ENCODE peak calls at places on chromosomes 16 and 17, in seven cellular contexts. One of them, this sample, is unnamed.
A peak's percentile ranks its signal among the peaks of the same experiment; 100 is the strongest.

GRCh38 chr17:310111-311010 is 42.2 kb downstream of the RPH3AL start:
- DNase-seq in choroid plexus epithelial cell: no peak
- DNase-seq in CD4-positive, alpha-beta memory T cell: no peak
- DNase-seq in activated T-helper 9 cell treated with anti-CD3 and anti-CD28 coated beads, Interleukin-2, amount 50 U/mL, for 16 hours: no peak
- DNase-seq in GM19239: no peak
- DNase-seq in HTR-8/SVneo: no peak
- DNase-seq in AG10803: no peak
- DNase-seq in this sample: no peak

GRCh38 chr16:31382485-31383161 is 10.5 kb upstream of the ITGAD start:
- DNase-seq in CD4-positive, alpha-beta memory T cell: peak; percentile 40
- DNase-seq in activated T-helper 9 cell treated with anti-CD3 and anti-CD28 coated beads, Interleukin-2, amount 50 U/mL, for 16 hours: peak; percentile 25
- DNase-seq in choroid plexus epithelial cell: peak; percentile 77
- DNase-seq in HTR-8/SVneo: peak; percentile 82
- DNase-seq in AG10803: peak; percentile 49
- DNase-seq in GM19239: peak; percentile 54
- DNase-seq in this sample: peak; percentile 55

GRCh38 chr17:28612936-28613872 is 781 bp downstream of the RSKR start:
- DNase-seq in HTR-8/SVneo: peak; percentile 53
- DNase-seq in choroid plexus epithelial cell: peak; percentile 70
- DNase-seq in AG10803: peak; percentile 24
- DNase-seq in CD4-positive, alpha-beta memory T cell: peak; percentile 19
- DNase-seq in activated T-helper 9 cell treated with anti-CD3 and anti-CD28 coated beads, Interleukin-2, amount 50 U/mL, for 16 hours: peak; percentile 3
- DNase-seq in GM19239: peak; percentile 28
- DNase-seq in this sample: no peak

GRCh38 chr16:84788968-84789371 is 30.8 kb upstream of the CRISPLD2 start:
- DNase-seq in CD4-positive, alpha-beta memory T cell: no peak
- DNase-seq in activated T-helper 9 cell treated with anti-CD3 and anti-CD28 coated beads, Interleukin-2, amount 50 U/mL, for 16 hours: no peak
- DNase-seq in GM19239: no peak
- DNase-seq in HTR-8/SVneo: no peak
- DNase-seq in AG10803: peak; percentile 94
- DNase-seq in choroid plexus epithelial cell: no peak
- DNase-seq in this sample: no peak

GRCh38 chr17:50944054-50944901 is 78.1 kb upstream of the TOB1 start:
- DNase-seq in GM19239: peak; percentile 46
- DNase-seq in choroid plexus epithelial cell: peak; percentile 60
- DNase-seq in CD4-positive, alpha-beta memory T cell: peak; percentile 77
- DNase-seq in AG10803: peak; percentile 53
- DNase-seq in activated T-helper 9 cell treated with anti-CD3 and anti-CD28 coated beads, Interleukin-2, amount 50 U/mL, for 16 hours: peak; percentile 63
- DNase-seq in HTR-8/SVneo: peak; percentile 78
- DNase-seq in this sample: no peak

GRCh38 chr16:89257281-89257731 is 39.8 kb downstream of the ZNF778 start:
- DNase-seq in HTR-8/SVneo: no peak
- DNase-seq in CD4-positive, alpha-beta memory T cell: no peak
- DNase-seq in GM19239: no peak
- DNase-seq in AG10803: no peak
- DNase-seq in activated T-helper 9 cell treated with anti-CD3 and anti-CD28 coated beads, Interleukin-2, amount 50 U/mL, for 16 hours: no peak
- DNase-seq in choroid plexus epithelial cell: peak; percentile 21
- DNase-seq in this sample: no peak

GRCh38 chr17:68089881-68090280 is 54.3 kb downstream of the KPNA2 start:
- DNase-seq in GM19239: no peak
- DNase-seq in CD4-positive, alpha-beta memory T cell: no peak
- DNase-seq in choroid plexus epithelial cell: no peak
- DNase-seq in AG10803: no peak
- DNase-seq in HTR-8/SVneo: no peak
- DNase-seq in activated T-helper 9 cell treated with anti-CD3 and anti-CD28 coated beads, Interleukin-2, amount 50 U/mL, for 16 hours: no peak
- DNase-seq in this sample: no peak

GRCh38 chr17:57262557-57262956 is 6.2 kb downstream of the MSI2 start:
- DNase-seq in HTR-8/SVneo: no peak
- DNase-seq in activated T-helper 9 cell treated with anti-CD3 and anti-CD28 coated beads, Interleukin-2, amount 50 U/mL, for 16 hours: no peak
- DNase-seq in CD4-positive, alpha-beta memory T cell: no peak
- DNase-seq in GM19239: no peak
- DNase-seq in AG10803: no peak
- DNase-seq in choroid plexus epithelial cell: no peak
- DNase-seq in this sample: no peak

GRCh38 chr16:51337662-51338061 is 186.6 kb upstream of the SALL1 start:
- DNase-seq in HTR-8/SVneo: no peak
- DNase-seq in choroid plexus epithelial cell: no peak
- DNase-seq in CD4-positive, alpha-beta memory T cell: no peak
- DNase-seq in AG10803: no peak
- DNase-seq in activated T-helper 9 cell treated with anti-CD3 and anti-CD28 coated beads, Interleukin-2, amount 50 U/mL, for 16 hours: no peak
- DNase-seq in GM19239: no peak
- DNase-seq in this sample: no peak

GRCh38 chr17:80455784-80456183 is 20.6 kb downstream of the NPTX1 start:
- DNase-seq in choroid plexus epithelial cell: no peak
- DNase-seq in CD4-positive, alpha-beta memory T cell: no peak
- DNase-seq in GM19239: no peak
- DNase-seq in AG10803: no peak
- DNase-seq in HTR-8/SVneo: no peak
- DNase-seq in activated T-helper 9 cell treated with anti-CD3 and anti-CD28 coated beads, Interleukin-2, amount 50 U/mL, for 16 hours: no peak
- DNase-seq in this sample: no peak

GRCh38 chr16:62907562-62907961 is 871.3 kb upstream of the CDH8 start:
- DNase-seq in AG10803: no peak
- DNase-seq in GM19239: no peak
- DNase-seq in HTR-8/SVneo: no peak
- DNase-seq in activated T-helper 9 cell treated with anti-CD3 and anti-CD28 coated beads, Interleukin-2, amount 50 U/mL, for 16 hours: no peak
- DNase-seq in choroid plexus epithelial cell: no peak
- DNase-seq in CD4-positive, alpha-beta memory T cell: no peak
- DNase-seq in this sample: no peak

GRCh38 chr17:18314059-18314730 is 599 bp downstream of the TOP3A start:
- DNase-seq in GM19239: no peak
- DNase-seq in CD4-positive, alpha-beta memory T cell: no peak
- DNase-seq in HTR-8/SVneo: peak; percentile 45
- DNase-seq in activated T-helper 9 cell treated with anti-CD3 and anti-CD28 coated beads, Interleukin-2, amount 50 U/mL, for 16 hours: no peak
- DNase-seq in choroid plexus epithelial cell: peak; percentile 36
- DNase-seq in AG10803: no peak
- DNase-seq in this sample: no peak

GRCh38 chr16:12337776-12338655 is 361.5 kb downstream of the SNX29 start:
- DNase-seq in activated T-helper 9 cell treated with anti-CD3 and anti-CD28 coated beads, Interleukin-2, amount 50 U/mL, for 16 hours: no peak
- DNase-seq in HTR-8/SVneo: no peak
- DNase-seq in AG10803: no peak
- DNase-seq in choroid plexus epithelial cell: no peak
- DNase-seq in CD4-positive, alpha-beta memory T cell: no peak
- DNase-seq in GM19239: no peak
- DNase-seq in this sample: no peak

GRCh38 chr16:9775994-9776393 is 406.2 kb downstream of the GRIN2A start:
- DNase-seq in CD4-positive, alpha-beta memory T cell: no peak
- DNase-seq in activated T-helper 9 cell treated with anti-CD3 and anti-CD28 coated beads, Interleukin-2, amount 50 U/mL, for 16 hours: no peak
- DNase-seq in GM19239: no peak
- DNase-seq in HTR-8/SVneo: no peak
- DNase-seq in choroid plexus epithelial cell: no peak
- DNase-seq in AG10803: no peak
- DNase-seq in this sample: no peak

GRCh38 chr16:4500283-4500682 is 24.1 kb downstream of the HMOX2 start:
- DNase-seq in activated T-helper 9 cell treated with anti-CD3 and anti-CD28 coated beads, Interleukin-2, amount 50 U/mL, for 16 hours: no peak
- DNase-seq in choroid plexus epithelial cell: peak; percentile 85
- DNase-seq in HTR-8/SVneo: peak; percentile 87
- DNase-seq in AG10803: peak; percentile 81
- DNase-seq in GM19239: no peak
- DNase-seq in CD4-positive, alpha-beta memory T cell: no peak
- DNase-seq in this sample: no peak

GRCh38 chr16:61148930-61149329 is 887.3 kb downstream of the CDH8 start:
- DNase-seq in GM19239: no peak
- DNase-seq in CD4-positive, alpha-beta memory T cell: no peak
- DNase-seq in choroid plexus epithelial cell: no peak
- DNase-seq in activated T-helper 9 cell treated with anti-CD3 and anti-CD28 coated beads, Interleukin-2, amount 50 U/mL, for 16 hours: no peak
- DNase-seq in AG10803: no peak
- DNase-seq in HTR-8/SVneo: no peak
- DNase-seq in this sample: no peak

GRCh38 chr16:67164599-67165061 is at the start of gene HSF4:
- DNase-seq in GM19239: no peak
- DNase-seq in choroid plexus epithelial cell: no peak
- DNase-seq in activated T-helper 9 cell treated with anti-CD3 and anti-CD28 coated beads, Interleukin-2, amount 50 U/mL, for 16 hours: no peak
- DNase-seq in HTR-8/SVneo: no peak
- DNase-seq in AG10803: no peak
- DNase-seq in CD4-positive, alpha-beta memory T cell: no peak
- DNase-seq in this sample: no peak

GRCh38 chr16:87129771-87130170 is 187.4 kb downstream of the C16orf95 start:
- DNase-seq in AG10803: no peak
- DNase-seq in choroid plexus epithelial cell: peak; percentile 74
- DNase-seq in activated T-helper 9 cell treated with anti-CD3 and anti-CD28 coated beads, Interleukin-2, amount 50 U/mL, for 16 hours: no peak
- DNase-seq in CD4-positive, alpha-beta memory T cell: no peak
- DNase-seq in HTR-8/SVneo: peak; percentile 81
- DNase-seq in GM19239: no peak
- DNase-seq in this sample: no peak

GRCh38 chr16:82888616-82889015 is 261.8 kb downstream of the CDH13 start:
- DNase-seq in choroid plexus epithelial cell: peak; percentile 65
- DNase-seq in CD4-positive, alpha-beta memory T cell: no peak
- DNase-seq in AG10803: peak; percentile 77
- DNase-seq in HTR-8/SVneo: peak; percentile 49
- DNase-seq in GM19239: no peak
- DNase-seq in activated T-helper 9 cell treated with anti-CD3 and anti-CD28 coated beads, Interleukin-2, amount 50 U/mL, for 16 hours: no peak
- DNase-seq in this sample: no peak

GRCh38 chr17:48101012-48101720 is at the start of gene CBX1:
- DNase-seq in activated T-helper 9 cell treated with anti-CD3 and anti-CD28 coated beads, Interleukin-2, amount 50 U/mL, for 16 hours: peak; percentile 91
- DNase-seq in choroid plexus epithelial cell: peak; percentile 97
- DNase-seq in AG10803: peak; percentile 93
- DNase-seq in GM19239: peak; percentile 77
- DNase-seq in HTR-8/SVneo: peak; percentile 98
- DNase-seq in CD4-positive, alpha-beta memory T cell: peak; percentile 93
- DNase-seq in this sample: peak; percentile 89

GRCh38 chr16:28511031-28511430 is 4.4 kb upstream of the IL27 start:
- DNase-seq in HTR-8/SVneo: no peak
- DNase-seq in GM19239: no peak
- DNase-seq in activated T-helper 9 cell treated with anti-CD3 and anti-CD28 coated beads, Interleukin-2, amount 50 U/mL, for 16 hours: no peak
- DNase-seq in AG10803: no peak
- DNase-seq in CD4-positive, alpha-beta memory T cell: no peak
- DNase-seq in choroid plexus epithelial cell: no peak
- DNase-seq in this sample: no peak

GRCh38 chr17:38512473-38513058 is 84.3 kb downstream of the ARHGAP23 start:
- DNase-seq in CD4-positive, alpha-beta memory T cell: no peak
- DNase-seq in AG10803: no peak
- DNase-seq in HTR-8/SVneo: no peak
- DNase-seq in choroid plexus epithelial cell: peak; percentile 7
- DNase-seq in activated T-helper 9 cell treated with anti-CD3 and anti-CD28 coated beads, Interleukin-2, amount 50 U/mL, for 16 hours: no peak
- DNase-seq in GM19239: no peak
- DNase-seq in this sample: no peak

GRCh38 chr16:25080420-25081131 is 31.0 kb upstream of the LCMT1 start:
- DNase-seq in CD4-positive, alpha-beta memory T cell: no peak
- DNase-seq in GM19239: no peak
- DNase-seq in choroid plexus epithelial cell: no peak
- DNase-seq in AG10803: no peak
- DNase-seq in HTR-8/SVneo: no peak
- DNase-seq in activated T-helper 9 cell treated with anti-CD3 and anti-CD28 coated beads, Interleukin-2, amount 50 U/mL, for 16 hours: no peak
- DNase-seq in this sample: no peak

GRCh38 chr16:12613131-12613991 is 190.3 kb downstream of the CPPED1 start:
- DNase-seq in choroid plexus epithelial cell: peak; percentile 8
- DNase-seq in CD4-positive, alpha-beta memory T cell: no peak
- DNase-seq in HTR-8/SVneo: no peak
- DNase-seq in AG10803: peak; percentile 12
- DNase-seq in activated T-helper 9 cell treated with anti-CD3 and anti-CD28 coated beads, Interleukin-2, amount 50 U/mL, for 16 hours: no peak
- DNase-seq in GM19239: peak; percentile 17
- DNase-seq in this sample: peak; percentile 20

GRCh38 chr16:29816694-29817441 is 916 bp downstream of the PAGR1 start:
- DNase-seq in GM19239: no peak
- DNase-seq in activated T-helper 9 cell treated with anti-CD3 and anti-CD28 coated beads, Interleukin-2, amount 50 U/mL, for 16 hours: peak; percentile 41
- DNase-seq in CD4-positive, alpha-beta memory T cell: peak; percentile 44
- DNase-seq in choroid plexus epithelial cell: peak; percentile 64
- DNase-seq in HTR-8/SVneo: peak; percentile 47
- DNase-seq in AG10803: peak; percentile 60
- DNase-seq in this sample: peak; percentile 60

GRCh38 chr17:76251478-76252039 is 11.3 kb upstream of the RNF157 start:
- DNase-seq in HTR-8/SVneo: no peak
- DNase-seq in choroid plexus epithelial cell: no peak
- DNase-seq in CD4-positive, alpha-beta memory T cell: no peak
- DNase-seq in GM19239: no peak
- DNase-seq in AG10803: no peak
- DNase-seq in activated T-helper 9 cell treated with anti-CD3 and anti-CD28 coated beads, Interleukin-2, amount 50 U/mL, for 16 hours: no peak
- DNase-seq in this sample: no peak

GRCh38 chr17:1032391-1032790 is 35.5 kb downstream of the TIMM22 start:
- DNase-seq in GM19239: no peak
- DNase-seq in CD4-positive, alpha-beta memory T cell: no peak
- DNase-seq in activated T-helper 9 cell treated with anti-CD3 and anti-CD28 coated beads, Interleukin-2, amount 50 U/mL, for 16 hours: no peak
- DNase-seq in AG10803: no peak
- DNase-seq in choroid plexus epithelial cell: no peak
- DNase-seq in HTR-8/SVneo: no peak
- DNase-seq in this sample: no peak

GRCh38 chr17:78724544-78724943 is 57.5 kb downstream of the CYTH1 start:
- DNase-seq in GM19239: no peak
- DNase-seq in HTR-8/SVneo: no peak
- DNase-seq in CD4-positive, alpha-beta memory T cell: no peak
- DNase-seq in AG10803: no peak
- DNase-seq in activated T-helper 9 cell treated with anti-CD3 and anti-CD28 coated beads, Interleukin-2, amount 50 U/mL, for 16 hours: no peak
- DNase-seq in choroid plexus epithelial cell: no peak
- DNase-seq in this sample: no peak

GRCh38 chr17:489758-490329 is 137.2 kb upstream of the RPH3AL start:
- DNase-seq in HTR-8/SVneo: peak; percentile 63
- DNase-seq in CD4-positive, alpha-beta memory T cell: peak; percentile 72
- DNase-seq in GM19239: peak; percentile 70
- DNase-seq in AG10803: peak; percentile 58
- DNase-seq in activated T-helper 9 cell treated with anti-CD3 and anti-CD28 coated beads, Interleukin-2, amount 50 U/mL, for 16 hours: peak; percentile 41
- DNase-seq in choroid plexus epithelial cell: peak; percentile 42
- DNase-seq in this sample: no peak

GRCh38 chr16:86768999-86769398 is 190.7 kb downstream of the FOXL1 start:
- DNase-seq in choroid plexus epithelial cell: no peak
- DNase-seq in CD4-positive, alpha-beta memory T cell: no peak
- DNase-seq in GM19239: no peak
- DNase-seq in AG10803: peak; percentile 33
- DNase-seq in HTR-8/SVneo: no peak
- DNase-seq in activated T-helper 9 cell treated with anti-CD3 and anti-CD28 coated beads, Interleukin-2, amount 50 U/mL, for 16 hours: no peak
- DNase-seq in this sample: no peak

GRCh38 chr16:58022601-58023371 is 2.8 kb upstream of the MMP15 start:
- DNase-seq in HTR-8/SVneo: no peak
- DNase-seq in CD4-positive, alpha-beta memory T cell: no peak
- DNase-seq in choroid plexus epithelial cell: peak; percentile 67
- DNase-seq in activated T-helper 9 cell treated with anti-CD3 and anti-CD28 coated beads, Interleukin-2, amount 50 U/mL, for 16 hours: no peak
- DNase-seq in AG10803: peak; percentile 78
- DNase-seq in GM19239: no peak
- DNase-seq in this sample: no peak

GRCh38 chr16:3010510-3010909 is 2.2 kb upstream of the CLDN9 start:
- DNase-seq in CD4-positive, alpha-beta memory T cell: no peak
- DNase-seq in AG10803: no peak
- DNase-seq in activated T-helper 9 cell treated with anti-CD3 and anti-CD28 coated beads, Interleukin-2, amount 50 U/mL, for 16 hours: no peak
- DNase-seq in HTR-8/SVneo: no peak
- DNase-seq in choroid plexus epithelial cell: no peak
- DNase-seq in GM19239: no peak
- DNase-seq in this sample: no peak

GRCh38 chr16:85577899-85578598 is 35.1 kb upstream of the GSE1 start:
- DNase-seq in GM19239: no peak
- DNase-seq in CD4-positive, alpha-beta memory T cell: no peak
- DNase-seq in choroid plexus epithelial cell: no peak
- DNase-seq in activated T-helper 9 cell treated with anti-CD3 and anti-CD28 coated beads, Interleukin-2, amount 50 U/mL, for 16 hours: no peak
- DNase-seq in HTR-8/SVneo: no peak
- DNase-seq in AG10803: no peak
- DNase-seq in this sample: no peak

GRCh38 chr16:70250748-70251650 is 741 bp downstream of the EXOSC6 start:
- DNase-seq in activated T-helper 9 cell treated with anti-CD3 and anti-CD28 coated beads, Interleukin-2, amount 50 U/mL, for 16 hours: peak; percentile 23
- DNase-seq in GM19239: peak; percentile 53
- DNase-seq in CD4-positive, alpha-beta memory T cell: no peak
- DNase-seq in choroid plexus epithelial cell: peak; percentile 59
- DNase-seq in AG10803: peak; percentile 44
- DNase-seq in HTR-8/SVneo: peak; percentile 55
- DNase-seq in this sample: peak; percentile 45

GRCh38 chr16:58628845-58629680 is 563 bp downstream of the CNOT1 start:
- DNase-seq in GM19239: no peak
- DNase-seq in choroid plexus epithelial cell: peak; percentile 26
- DNase-seq in AG10803: peak; percentile 6
- DNase-seq in HTR-8/SVneo: no peak
- DNase-seq in CD4-positive, alpha-beta memory T cell: peak; percentile 47
- DNase-seq in activated T-helper 9 cell treated with anti-CD3 and anti-CD28 coated beads, Interleukin-2, amount 50 U/mL, for 16 hours: peak; percentile 41
- DNase-seq in this sample: peak; percentile 47

GRCh38 chr16:15607700-15608396 is 35.1 kb downstream of the MARF1 start:
- DNase-seq in choroid plexus epithelial cell: peak; percentile 99
- DNase-seq in activated T-helper 9 cell treated with anti-CD3 and anti-CD28 coated beads, Interleukin-2, amount 50 U/mL, for 16 hours: no peak
- DNase-seq in HTR-8/SVneo: no peak
- DNase-seq in AG10803: no peak
- DNase-seq in CD4-positive, alpha-beta memory T cell: no peak
- DNase-seq in GM19239: no peak
- DNase-seq in this sample: no peak

This sample was measured in NK-92 treated with Interleukin-12 subunit alpha and Interleukin-12 subunit beta, amount 100 ng/mL, for 24 hours.